ENCODE peak calls at places on chromosomes 4 and X, in seven cellular contexts. C is SK-N-SH, P is HCT116, U is HepG2, M is K562, J is GM12878, V is H1. Y is an unnamed sample.

GRCh38 chr4:96097040-96097607 is 257.2 kb downstream of the PDHA2 start:
- DNase-seq in J (no peak), P (no peak), C (no peak), V (no peak), U (no peak), M (no peak), Y (no peak)

GRCh38 chr4:10951306-10951705 is 266.7 kb upstream of the CLNK start:
- DNase-seq in J (no peak), U (no peak), V (no peak), M (no peak), P (no peak), C (no peak), Y (no peak)

GRCh38 chrX:347351-348117 is 28.9 kb upstream of the GTPBP6 start:
- DNase-seq in V (no peak), U (no peak), J (no peak), M (no peak), C (no peak), P (no peak), Y (no peak)

GRCh38 chr4:157013656-157014055 is 42.1 kb upstream of the PDGFC start:
- DNase-seq in U (no peak), J (no peak), C (no peak), P (no peak), V (no peak), M (no peak), Y (no peak)

GRCh38 chr4:156999175-156999517 is 27.5 kb upstream of the PDGFC start:
- DNase-seq in J (no peak), V (no peak), M (no peak), P (peak; percentile 87), U (peak; percentile 79), C (no peak), Y (peak; percentile 89)

GRCh38 chr4:12674184-12674583 is 810.0 kb downstream of the RAB28 start:
- DNase-seq in C (no peak), V (no peak), J (no peak), P (no peak), M (no peak), U (no peak), Y (no peak)

GRCh38 chr4:147076179-147076578 is 130.5 kb upstream of the TTC29 start:
- DNase-seq in C (no peak), J (no peak), P (no peak), V (no peak), U (no peak), M (no peak), Y (no peak)

GRCh38 chr4:42501624-42502401 is 104.5 kb downstream of the SHISA3 start:
- DNase-seq in M (no peak), U (no peak), C (no peak), J (no peak), P (no peak), V (no peak), Y (no peak)

GRCh38 chr4:113560579-113560978 is 201.0 kb downstream of the CAMK2D start:
- DNase-seq in U (no peak), J (no peak), P (no peak), V (no peak), M (no peak), C (no peak), Y (no peak)

GRCh38 chr4:24279492-24279891 is 304.9 kb downstream of the DHX15 start:
- DNase-seq in V (no peak), M (no peak), U (no peak), J (no peak), C (no peak), P (no peak), Y (no peak)

GRCh38 chr4:71992571-71992970 is 39.2 kb upstream of the NPFFR2 start:
- DNase-seq in U (no peak), C (no peak), M (no peak), V (no peak), P (no peak), J (no peak), Y (no peak)

GRCh38 chrX:12138366-12139313 is at the start of gene FRMPD4:
- DNase-seq in U (no peak), C (peak; percentile 10), V (peak; percentile 57), P (no peak), M (no peak), J (no peak), Y (no peak)

GRCh38 chr4:41349021-41349420 is 92.3 kb downstream of the UCHL1 start:
- DNase-seq in C (no peak), V (no peak), U (no peak), M (no peak), J (no peak), P (no peak), Y (no peak)

GRCh38 chrX:41922694-41923171 is 621 bp downstream of the CASK start:
- DNase-seq in C (peak; percentile 63), U (no peak), J (no peak), M (peak; percentile 8), V (peak; percentile 49), P (no peak), Y (peak; percentile 30)

GRCh38 chr4:138259801-138260200 is 17.7 kb upstream of the SLC7A11 start:
- DNase-seq in V (no peak), M (no peak), U (no peak), J (no peak), P (peak; percentile 21), C (no peak), Y (no peak)

GRCh38 chr4:176778491-176778890 is 14.2 kb downstream of the VEGFC start:
- DNase-seq in M (no peak), V (no peak), U (no peak), J (no peak), C (no peak), P (no peak), Y (no peak)

GRCh38 chrX:11380187-11380586 is 87.0 kb downstream of the AMELX start:
- DNase-seq in P (no peak), V (no peak), J (no peak), U (no peak), M (no peak), C (no peak), Y (no peak)

GRCh38 chrX:37350034-37350365 is 836 bp downstream of the PRRG1 start:
- DNase-seq in P (no peak), U (peak; percentile 13), J (no peak), M (no peak), V (no peak), C (peak; percentile 1), Y (peak; percentile 30)

GRCh38 chrX:104195489-104196084 is 29.3 kb downstream of the FAM199X start:
- DNase-seq in J (no peak), M (peak; percentile 12), V (no peak), P (peak; percentile 1), U (peak; percentile 3), C (peak; percentile 33), Y (peak; percentile 33)

GRCh38 chr4:121370729-121371325 is 10.0 kb downstream of the QRFPR start:
- DNase-seq in P (peak; percentile 40), U (peak; percentile 17), J (no peak), C (peak; percentile 26), V (no peak), M (peak; percentile 19), Y (no peak)

GRCh38 chr4:100076753-100077152 is 113.5 kb downstream of the DDIT4L start:
- DNase-seq in V (no peak), C (no peak), U (no peak), M (no peak), P (no peak), J (no peak), Y (no peak)

GRCh38 chrX:116238093-116238492 is 67.5 kb downstream of the AGTR2 start:
- DNase-seq in V (no peak), P (no peak), U (no peak), C (no peak), J (no peak), M (no peak), Y (no peak)

GRCh38 chrX:116230136-116230886 is 59.8 kb downstream of the AGTR2 start:
- DNase-seq in C (no peak), V (no peak), J (no peak), P (no peak), U (peak; percentile 1), M (no peak), Y (no peak)

DNA sequence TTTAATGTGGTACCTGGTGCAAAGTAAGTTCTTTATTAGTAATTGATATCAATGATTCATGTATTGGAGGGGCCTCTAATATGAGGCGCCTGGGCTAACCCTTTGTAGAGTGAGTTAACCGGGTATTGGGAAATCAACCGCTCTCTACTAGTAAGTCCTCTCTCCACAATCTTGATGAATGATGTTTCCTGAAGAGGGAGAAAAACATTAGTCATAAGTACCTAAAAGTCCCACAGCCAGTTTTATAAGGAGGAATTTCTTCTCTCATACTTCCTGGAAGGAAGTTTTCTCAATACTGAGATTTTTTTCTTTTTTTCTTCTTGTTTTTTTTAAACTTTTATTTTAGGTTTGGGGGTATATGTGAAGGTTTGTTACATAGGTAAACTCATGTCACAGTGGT is 62.3 kb downstream of the AGTR2 start:
- DNase-seq in P (no peak), J (no peak), M (no peak), C (no peak), V (no peak), U (no peak), Y (no peak)
- TF ChIP-seq JUND in P (no peak), J (no peak), M (no peak), C (no peak), V (no peak), U (no peak), Y (no peak)

DNA sequence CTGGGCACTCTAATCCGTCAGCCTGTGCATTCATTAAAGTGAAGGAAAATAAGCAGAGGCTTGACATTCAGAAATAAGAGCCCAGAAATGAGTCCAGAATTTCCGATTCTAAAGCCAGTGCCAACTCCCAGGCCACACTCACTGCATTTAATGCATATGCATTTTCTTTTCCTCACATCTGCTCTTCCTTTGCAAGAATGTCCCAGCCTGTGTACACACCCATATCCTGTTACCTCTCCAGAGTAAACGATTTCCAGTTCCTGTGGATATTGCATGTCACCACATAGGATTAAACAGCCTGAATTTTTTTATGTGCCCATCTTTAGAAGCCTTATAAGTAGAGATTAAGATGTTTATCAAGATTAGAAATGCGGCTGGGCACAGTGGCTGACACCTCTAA is 27.5 kb downstream of the ARX start:
- DNase-seq in J (no peak), M (no peak), C (no peak), P (no peak), V (no peak), U (no peak), Y (peak; percentile 56)
- TF ChIP-seq JUND in J (no peak), M (no peak), C (no peak), P (no peak), V (no peak), U (no peak), Y (no peak)

DNA sequence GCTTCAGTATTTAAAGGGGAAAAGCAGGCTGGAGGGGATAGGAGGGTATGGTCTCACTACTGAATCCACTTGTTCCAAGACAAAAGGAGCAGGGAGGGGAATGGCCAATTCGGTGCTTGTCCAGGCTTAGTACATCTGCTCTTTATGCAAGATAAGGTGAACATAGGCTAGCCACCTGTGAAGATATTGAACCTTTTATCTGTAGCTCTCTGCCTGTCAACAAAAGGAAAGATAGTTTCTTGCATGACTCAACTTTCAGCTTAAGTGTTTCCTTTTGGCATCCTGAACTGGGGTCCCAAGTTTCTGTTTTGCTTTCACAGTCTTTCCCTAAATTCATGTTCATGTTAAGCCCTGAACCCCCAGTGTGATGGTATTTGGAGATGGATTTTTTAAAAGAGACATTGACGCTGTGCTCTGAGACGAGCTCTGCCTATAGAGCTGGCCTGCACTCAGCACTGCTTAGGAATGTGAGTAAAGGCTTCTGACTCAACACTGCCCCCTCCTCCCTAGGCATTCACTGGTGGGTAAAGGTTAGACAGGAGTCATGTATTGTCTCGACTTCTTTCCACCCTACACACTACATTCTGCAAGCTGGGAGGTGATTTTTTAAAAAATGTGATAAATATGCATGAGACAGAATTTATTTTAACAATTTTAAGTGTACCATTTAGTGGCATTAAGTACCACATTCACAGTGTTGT is 28.2 kb downstream of the FAM149A start:
- DNase-seq in U (no peak), J (no peak), M (no peak), V (no peak), P (peak; percentile 24), C (no peak), Y (peak; percentile 49)
- TF ChIP-seq JUND in U (no peak), J (no peak), M (no peak), V (peak; percentile 55), P (no peak), C (no peak), Y (no peak)

GRCh38 chr4:169184236-169184635 is 86.5 kb downstream of the SH3RF1 start:
- DNase-seq in U (no peak), M (no peak), J (no peak), P (no peak), C (no peak), V (no peak), Y (no peak)
- TF ChIP-seq JUND in U (no peak), M (no peak), J (no peak), P (no peak), C (no peak), V (no peak), Y (no peak)